ENCODE peak calls at places on chromosomes 1 and 21, in five cellular contexts. U, J, X, I and G are unnamed samples.

GRCh38 chr1:33295450-33296081 is 25.3 kb downstream of the A3GALT2 start:
- DNase-seq in U (peak; percentile 73), J (peak; percentile 90), X (peak; percentile 97), I (peak; percentile 59), G (peak; percentile 83)

GRCh38 chr1:201138311-201138840 is 11.4 kb upstream of the ASCL5 start:
- DNase-seq in U (no peak), J (no peak), X (no peak), I (no peak), G (no peak)

GRCh38 chr21:37230632-37231246 is 36.4 kb downstream of the VPS26C start:
- DNase-seq in U (no peak), J (no peak), X (no peak), I (no peak), G (no peak)

GRCh38 chr21:45356653-45357435 is 48.1 kb upstream of the COL18A1 start:
- DNase-seq in U (no peak), J (no peak), X (no peak), I (no peak), G (no peak)

GRCh38 chr1:17060129-17060868 is 6.5 kb upstream of the SDHB start:
- DNase-seq in U (no peak), J (no peak), X (no peak), I (no peak), G (no peak)

GRCh38 chr1:168195199-168196135 is 16.7 kb downstream of the TIPRL start:
- DNase-seq in U (no peak), J (no peak), X (peak; percentile 62), I (no peak), G (no peak)

GRCh38 chr1:162697140-162697895 is 65.1 kb downstream of the DDR2 start:
- DNase-seq in U (no peak), J (no peak), X (no peak), I (no peak), G (no peak)

GRCh38 chr1:146032613-146033219 is 11.2 kb upstream of the HJV start:
- DNase-seq in U (peak; percentile 47), J (no peak), X (peak; percentile 77), I (no peak), G (no peak)

GRCh38 chr1:222821239-222821638 is 6.4 kb downstream of the DISP1 start:
- DNase-seq in U (peak; percentile 15), J (no peak), X (no peak), I (no peak), G (no peak)

GRCh38 chr1:17826165-17826488 is 71.0 kb downstream of the ACTL8 start:
- DNase-seq in U (peak; percentile 17), J (peak; percentile 69), X (peak; percentile 66), I (no peak), G (peak; percentile 49)

GRCh38 chr1:58745086-58745485 is 38.8 kb downstream of the JUN start:
- DNase-seq in U (no peak), J (no peak), X (no peak), I (no peak), G (no peak)

GRCh38 chr1:145935708-145936107 is 8.4 kb upstream of the RBM8A start:
- DNase-seq in U (no peak), J (no peak), X (no peak), I (no peak), G (no peak)

GRCh38 chr1:178408869-178409268 is 87.9 kb downstream of the CLEC20A start:
- DNase-seq in U (peak; percentile 8), J (no peak), X (peak; percentile 4), I (no peak), G (no peak)

GRCh38 chr1:231869364-231869763 is 242.8 kb downstream of the DISC1 start:
- DNase-seq in U (no peak), J (no peak), X (no peak), I (no peak), G (no peak)

GRCh38 chr21:46297311-46298082 is 11.4 kb downstream of the YBEY start:
- DNase-seq in U (no peak), J (no peak), X (no peak), I (no peak), G (no peak)

GRCh38 chr21:41673071-41673470 is 93.8 kb downstream of the RIPK4 start:
- DNase-seq in U (no peak), J (no peak), X (no peak), I (no peak), G (no peak)

GRCh38 chr1:58650141-58650540 is 49.7 kb downstream of the MYSM1 start:
- DNase-seq in U (peak; percentile 47), J (no peak), X (no peak), I (no peak), G (no peak)

GRCh38 chr1:192158181-192158580 is at the start of gene RGS18:
- DNase-seq in U (peak; percentile 84), J (no peak), X (peak; percentile 30), I (no peak), G (no peak)

GRCh38 chr1:170518185-170518834 is 13.7 kb upstream of the GORAB start:
- DNase-seq in U (no peak), J (no peak), X (no peak), I (no peak), G (no peak)
- H2AFZ ChIP-seq in U (no peak overlapping the region), J (no peak overlapping the region), X (no peak overlapping the region), I (peak overlapping the region; percentile 18), G (no peak overlapping the region)

GRCh38 chr21:44057960-44058651 is 46.0 kb downstream of the TRAPPC10 start:
- DNase-seq in U (peak; percentile 46), J (no peak), X (no peak), I (no peak), G (no peak)
- H4K91ac ChIP-seq in U (no peak overlapping the region), J (no peak overlapping the region), X (no peak overlapping the region), I (no peak overlapping the region), G (no peak overlapping the region)

GRCh38 chr1:5105744-5106143 is 451.3 kb downstream of the AJAP1 start:
- DNase-seq in U (no peak), J (no peak), X (no peak), I (no peak), G (no peak)
- H3K23ac ChIP-seq in U (no peak overlapping the region), J (no peak overlapping the region), X (no peak overlapping the region), I (no peak overlapping the region), G (no peak overlapping the region)

GRCh38 chr1:117001254-117001927 is at the start of gene CD101:
- DNase-seq in U (no peak), J (no peak), X (no peak), I (no peak), G (no peak)
- H2AFZ ChIP-seq in U (no peak within 1 kb of the TSS), J (no peak within 1 kb of the TSS), X (no peak within 1 kb of the TSS), I (no peak within 1 kb of the TSS), G (no peak within 1 kb of the TSS)

GRCh38 chr1:27392096-27392777 is at the start of gene GPR3:
- DNase-seq in U (peak; percentile 91), J (peak; percentile 93), X (peak; percentile 92), I (peak; percentile 82), G (peak; percentile 89)
- H4K91ac ChIP-seq in U (peak within 1 kb of the TSS; percentile 77), J (no peak within 1 kb of the TSS), X (no peak within 1 kb of the TSS), I (peak within 1 kb of the TSS; percentile 63), G (no peak within 1 kb of the TSS)